ENCODE peak calls at places on chromosomes 4 and X, in nine cellular contexts. One of them, this sample, is unnamed.

GRCh38 chrX:122771933-122772332 is 412.1 kb upstream of the GRIA3 start:
- DNase-seq in brain microvascular endothelial cell: no peak
- DNase-seq in endodermal cell: no peak
- DNase-seq in anterior cingulate cortex: no peak
- DNase-seq in germinal center: no peak
- DNase-seq in KBM-7: no peak
- DNase-seq in heart right ventricle: no peak
- DNase-seq in HL-60: no peak
- DNase-seq in left colon: no peak
- DNase-seq in this sample: no peak

GRCh38 chr4:86522349-86522748 is 71.8 kb upstream of the PTPN13 start:
- DNase-seq in brain microvascular endothelial cell: no peak
- DNase-seq in endodermal cell: no peak
- DNase-seq in anterior cingulate cortex: no peak
- DNase-seq in germinal center: no peak
- DNase-seq in KBM-7: peak
- DNase-seq in heart right ventricle: no peak
- DNase-seq in HL-60: no peak
- DNase-seq in left colon: no peak
- DNase-seq in this sample: no peak

GRCh38 chr4:52799813-52800212 is 48.6 kb upstream of the ERVMER34-1 start:
- DNase-seq in brain microvascular endothelial cell: no peak
- DNase-seq in endodermal cell: no peak
- DNase-seq in anterior cingulate cortex: no peak
- DNase-seq in germinal center: no peak
- DNase-seq in KBM-7: no peak
- DNase-seq in heart right ventricle: no peak
- DNase-seq in HL-60: no peak
- DNase-seq in left colon: no peak
- DNase-seq in this sample: no peak

GRCh38 chr4:16443504-16444088 is 217.3 kb upstream of the TAPT1 start:
- DNase-seq in brain microvascular endothelial cell: peak
- DNase-seq in endodermal cell: no peak
- DNase-seq in anterior cingulate cortex: no peak
- DNase-seq in germinal center: peak
- DNase-seq in KBM-7: peak
- DNase-seq in heart right ventricle: peak
- DNase-seq in HL-60: peak
- DNase-seq in left colon: no peak
- DNase-seq in this sample: no peak

GRCh38 chrX:48897157-48897620 is 379 bp downstream of the TIMM17B start:
- DNase-seq in brain microvascular endothelial cell: peak
- DNase-seq in endodermal cell: peak
- DNase-seq in anterior cingulate cortex: peak
- DNase-seq in germinal center: peak
- DNase-seq in KBM-7: peak
- DNase-seq in heart right ventricle: peak
- DNase-seq in HL-60: peak
- DNase-seq in left colon: peak
- DNase-seq in this sample: peak

GRCh38 chrX:40062525-40063193 is 35.1 kb downstream of the BCOR start:
- DNase-seq in brain microvascular endothelial cell: no peak
- DNase-seq in endodermal cell: no peak
- DNase-seq in anterior cingulate cortex: peak
- DNase-seq in germinal center: no peak
- DNase-seq in KBM-7: no peak
- DNase-seq in heart right ventricle: no peak
- DNase-seq in HL-60: no peak
- DNase-seq in left colon: no peak
- DNase-seq in this sample: no peak

GRCh38 chrX:119989905-119990408 is 46.4 kb upstream of the NKAP start:
- DNase-seq in brain microvascular endothelial cell: no peak
- DNase-seq in endodermal cell: peak
- DNase-seq in anterior cingulate cortex: no peak
- DNase-seq in germinal center: no peak
- DNase-seq in KBM-7: peak
- DNase-seq in heart right ventricle: no peak
- DNase-seq in HL-60: no peak
- DNase-seq in left colon: no peak
- DNase-seq in this sample: no peak

GRCh38 chrX:41553688-41554087 is 106.5 kb downstream of the NYX start:
- DNase-seq in brain microvascular endothelial cell: no peak
- DNase-seq in endodermal cell: no peak
- DNase-seq in anterior cingulate cortex: no peak
- DNase-seq in germinal center: no peak
- DNase-seq in KBM-7: no peak
- DNase-seq in heart right ventricle: no peak
- DNase-seq in HL-60: no peak
- DNase-seq in left colon: no peak
- DNase-seq in this sample: no peak

GRCh38 chr4:170025523-170026252 is 507 bp downstream of the MFAP3L start:
- DNase-seq in brain microvascular endothelial cell: no peak
- DNase-seq in endodermal cell: peak
- DNase-seq in anterior cingulate cortex: no peak
- DNase-seq in germinal center: no peak
- DNase-seq in KBM-7: no peak
- DNase-seq in heart right ventricle: peak
- DNase-seq in HL-60: no peak
- DNase-seq in left colon: peak
- DNase-seq in this sample: peak

GRCh38 chrX:8913665-8914409 is 112.7 kb upstream of the FAM9A start:
- DNase-seq in brain microvascular endothelial cell: no peak
- DNase-seq in endodermal cell: no peak
- DNase-seq in anterior cingulate cortex: no peak
- DNase-seq in germinal center: no peak
- DNase-seq in KBM-7: no peak
- DNase-seq in heart right ventricle: peak
- DNase-seq in HL-60: no peak
- DNase-seq in left colon: peak
- DNase-seq in this sample: no peak

GRCh38 chr4:25441519-25442117 is 64.6 kb downstream of the ANAPC4 start:
- DNase-seq in brain microvascular endothelial cell: peak
- DNase-seq in endodermal cell: peak
- DNase-seq in anterior cingulate cortex: peak
- DNase-seq in germinal center: peak
- DNase-seq in KBM-7: peak
- DNase-seq in heart right ventricle: peak
- DNase-seq in HL-60: peak
- DNase-seq in left colon: peak
- DNase-seq in this sample: no peak

GRCh38 chr4:123930971-123931370 is 534.4 kb downstream of the SPRY1 start:
- DNase-seq in brain microvascular endothelial cell: peak
- DNase-seq in endodermal cell: no peak
- DNase-seq in anterior cingulate cortex: no peak
- DNase-seq in germinal center: no peak
- DNase-seq in KBM-7: no peak
- DNase-seq in heart right ventricle: no peak
- DNase-seq in HL-60: no peak
- DNase-seq in left colon: no peak
- DNase-seq in this sample: no peak

GRCh38 chr4:70915048-70915815 is 13.1 kb downstream of the MOB1B start:
- DNase-seq in brain microvascular endothelial cell: peak
- DNase-seq in endodermal cell: no peak
- DNase-seq in anterior cingulate cortex: no peak
- DNase-seq in germinal center: no peak
- DNase-seq in KBM-7: no peak
- DNase-seq in heart right ventricle: no peak
- DNase-seq in HL-60: no peak
- DNase-seq in left colon: no peak
- DNase-seq in this sample: no peak

GRCh38 chrX:46549914-46550313 is 4.7 kb upstream of the ZNF674 start:
- DNase-seq in brain microvascular endothelial cell: no peak
- DNase-seq in endodermal cell: no peak
- DNase-seq in anterior cingulate cortex: no peak
- DNase-seq in germinal center: no peak
- DNase-seq in KBM-7: no peak
- DNase-seq in heart right ventricle: no peak
- DNase-seq in HL-60: no peak
- DNase-seq in left colon: no peak
- DNase-seq in this sample: no peak

GRCh38 chr4:87811977-87812376 is 12.6 kb downstream of the IBSP start:
- DNase-seq in brain microvascular endothelial cell: no peak
- DNase-seq in endodermal cell: no peak
- DNase-seq in anterior cingulate cortex: no peak
- DNase-seq in germinal center: no peak
- DNase-seq in KBM-7: no peak
- DNase-seq in heart right ventricle: no peak
- DNase-seq in HL-60: no peak
- DNase-seq in left colon: no peak
- DNase-seq in this sample: no peak

GRCh38 chrX:40104649-40105015 is 6.9 kb upstream of the BCOR start:
- DNase-seq in brain microvascular endothelial cell: no peak
- DNase-seq in endodermal cell: peak
- DNase-seq in anterior cingulate cortex: no peak
- DNase-seq in germinal center: no peak
- DNase-seq in KBM-7: peak
- DNase-seq in heart right ventricle: peak
- DNase-seq in HL-60: no peak
- DNase-seq in left colon: peak
- DNase-seq in this sample: no peak

GRCh38 chr4:53510981-53511380 is 80.3 kb downstream of the LNX1 start:
- DNase-seq in brain microvascular endothelial cell: no peak
- DNase-seq in endodermal cell: no peak
- DNase-seq in anterior cingulate cortex: no peak
- DNase-seq in germinal center: no peak
- DNase-seq in KBM-7: no peak
- DNase-seq in heart right ventricle: no peak
- DNase-seq in HL-60: no peak
- DNase-seq in left colon: no peak
- DNase-seq in this sample: no peak

GRCh38 chr4:70705856-70706461 is 15.8 kb upstream of the RUFY3 start:
- DNase-seq in brain microvascular endothelial cell: peak
- DNase-seq in endodermal cell: no peak
- DNase-seq in anterior cingulate cortex: no peak
- DNase-seq in germinal center: no peak
- DNase-seq in KBM-7: no peak
- DNase-seq in heart right ventricle: no peak
- DNase-seq in HL-60: no peak
- DNase-seq in left colon: no peak
- DNase-seq in this sample: no peak